ENCODE peak calls at places on chromosomes 12 and 14, in seven cellular contexts. H is GM23248; V is tibial nerve; C is CD8-positive, alpha-beta T cell; Z is RWPE2; L is hepatocyte; K is right atrium auricular region. B is an unnamed sample.

GRCh38 chr12:124869011-124869665 is 5.5 kb upstream of the SCARB1 start:
- DNase-seq in C (no peak), Z (no peak), K (no peak), V (no peak), H (no peak), L (no peak), B (peak; percentile 77)

GRCh38 chr14:26960049-26960688 is 362.3 kb upstream of the NOVA1 start:
- DNase-seq in K (no peak), C (no peak), Z (no peak), L (no peak), V (no peak), H (no peak), B (no peak)

GRCh38 chr14:42980419-42980818 is 1373.7 kb downstream of the LRFN5 start:
- DNase-seq in H (no peak), V (no peak), L (no peak), C (no peak), Z (no peak), K (no peak), B (no peak)

GRCh38 chr14:100330396-100330931 is 7.3 kb downstream of the SLC25A47 start:
- DNase-seq in L (no peak), Z (no peak), V (no peak), K (no peak), C (no peak), H (no peak), B (no peak)

GRCh38 chr12:24060089-24060488 is 110.6 kb upstream of the SOX5 start:
- DNase-seq in H (no peak), K (no peak), Z (no peak), L (no peak), V (no peak), C (no peak), B (no peak)

GRCh38 chr12:90854136-90854689 is 100.8 kb downstream of the CCER1 start:
- DNase-seq in K (no peak), C (no peak), V (no peak), Z (no peak), L (peak; percentile 76), H (peak; percentile 74), B (peak; percentile 43)

GRCh38 chr14:67729072-67729561 is 27.4 kb downstream of the RDH12 start:
- DNase-seq in L (peak; percentile 58), H (no peak), Z (no peak), K (no peak), V (no peak), C (no peak), B (peak; percentile 41)

GRCh38 chr12:77728018-77728417 is 102.7 kb upstream of the NAV3 start:
- DNase-seq in K (no peak), Z (no peak), C (no peak), V (no peak), L (no peak), H (no peak), B (peak; percentile 55)

GRCh38 chr14:100885196-100886030 is 18.1 kb downstream of the RTL1 start:
- DNase-seq in K (no peak), Z (peak; percentile 39), V (no peak), L (no peak), C (no peak), H (peak; percentile 35), B (no peak)

GRCh38 chr12:14774944-14775651 is 28.2 kb downstream of the WBP11 start:
- DNase-seq in L (peak; percentile 62), K (peak; percentile 68), Z (no peak), C (peak; percentile 64), H (peak; percentile 82), V (no peak), B (peak; percentile 50)

GRCh38 chr12:100293017-100293416 is 26.0 kb downstream of the SCYL2 start:
- DNase-seq in L (no peak), K (no peak), Z (no peak), C (no peak), V (no peak), H (no peak), B (peak; percentile 44)

GRCh38 chr12:71947645-71948105 is 9.0 kb downstream of the TPH2 start:
- DNase-seq in L (peak; percentile 72), Z (no peak), V (no peak), C (no peak), K (no peak), H (peak; percentile 79), B (peak; percentile 76)

GRCh38 chr12:55729592-55730446 is 1.0 kb upstream of the CD63 start:
- DNase-seq in K (peak; percentile 97), Z (peak; percentile 94), C (peak; percentile 68), L (peak; percentile 94), V (peak; percentile 88), H (peak; percentile 94), B (peak; percentile 88)

GRCh38 chr12:57164966-57165365 is 17.5 kb upstream of the LRP1-AS start:
- DNase-seq in C (no peak), V (no peak), H (peak; percentile 72), L (no peak), K (no peak), Z (no peak), B (no peak)

GRCh38 chr14:71245659-71246361 is 338.6 kb downstream of the PCNX1 start:
- DNase-seq in H (no peak), C (peak; percentile 61), K (no peak), Z (no peak), V (no peak), L (no peak), B (no peak)

GRCh38 chr12:105804591-105805265 is 334.0 kb downstream of the NUAK1 start:
- DNase-seq in V (no peak), K (no peak), H (no peak), Z (no peak), L (no peak), C (no peak), B (no peak)

GRCh38 chr14:93797071-93797470 is 8.8 kb upstream of the PRIMA1 start:
- DNase-seq in Z (no peak), C (no peak), K (no peak), V (no peak), L (no peak), H (no peak), B (peak; percentile 2)

DNA sequence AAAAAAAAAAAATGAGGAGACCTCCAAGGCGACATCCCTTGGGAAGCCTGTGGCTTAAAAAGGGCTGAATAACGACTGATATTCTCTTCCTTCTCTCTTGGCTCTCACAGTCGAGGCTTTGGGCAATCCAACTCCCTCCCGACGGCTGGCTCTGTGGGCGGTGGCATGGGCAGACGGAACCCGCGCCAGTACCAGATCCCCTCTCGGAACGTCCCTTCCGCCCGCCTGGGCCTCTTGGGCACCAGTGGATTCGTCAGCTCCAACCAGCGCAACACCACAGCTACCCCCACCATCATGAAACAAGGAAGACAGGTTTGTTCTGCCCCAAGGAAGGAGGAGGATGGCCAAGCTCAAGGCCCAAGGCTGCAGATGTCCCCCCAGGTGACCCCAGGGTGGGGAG is 127.8 kb downstream of the GCH1 start:
- DNase-seq in V (no peak), Z (no peak), L (no peak), C (no peak), H (no peak), K (no peak), B (no peak)
- H3K4me1 ChIP-seq in V (no peaks in the 10 kb centered on the region), Z (peaks cover 31% of the 10 kb centered on the region), L (peaks cover 11% of the 10 kb centered on the region), C (peaks cover 24% of the 10 kb centered on the region), H (peaks cover 47% of the 10 kb centered on the region), K (no peaks in the 10 kb centered on the region), B (peaks cover 27% of the 10 kb centered on the region)

GRCh38 chr12:69057742-69058141 is 124.8 kb upstream of the CPM start:
- DNase-seq in K (no peak), C (no peak), Z (no peak), L (no peak), H (no peak), V (no peak), B (no peak)

GRCh38 chr12:69056743-69057515 is 124.0 kb upstream of the CPM start:
- DNase-seq in K (no peak), C (no peak), H (peak; percentile 74), L (no peak), Z (no peak), V (no peak), B (no peak)

GRCh38 chr12:69054343-69055056 is 121.5 kb upstream of the CPM start:
- DNase-seq in H (no peak), Z (no peak), V (no peak), K (no peak), L (no peak), C (no peak), B (no peak)

GRCh38 chr12:69055280-69055679 is 122.3 kb upstream of the CPM start:
- DNase-seq in K (no peak), V (no peak), H (no peak), C (no peak), L (no peak), Z (no peak), B (no peak)

GRCh38 chr12:69055706-69056105 is 122.7 kb upstream of the CPM start:
- DNase-seq in V (no peak), Z (no peak), C (no peak), K (no peak), L (no peak), H (no peak), B (no peak)
- H3K4me1 ChIP-seq in V (no peaks in the 10 kb centered on the region), Z (peaks cover 30% of the 10 kb centered on the region), C (no peaks in the 10 kb centered on the region), K (no peaks in the 10 kb centered on the region), L (peaks cover 8% of the 10 kb centered on the region), H (peaks cover 56% of the 10 kb centered on the region), B (peaks cover 21% of the 10 kb centered on the region)

DNA sequence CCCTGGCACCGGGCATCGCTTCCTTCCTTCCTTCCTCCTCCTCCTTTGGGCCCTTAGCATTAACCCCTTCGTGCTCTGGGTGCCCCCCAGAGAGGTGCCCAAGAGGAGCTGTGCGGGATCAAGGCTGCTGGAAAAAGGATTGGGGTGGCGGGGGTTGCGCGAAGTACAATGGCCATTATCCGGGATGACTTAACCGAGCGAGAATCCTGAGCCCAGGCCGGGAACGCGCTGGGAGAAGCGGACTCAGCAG is 2.8 kb downstream of the DHH start:
- DNase-seq in Z (no peak), L (no peak), V (no peak), K (no peak), H (no peak), C (no peak), B (no peak)
- H3K4me1 ChIP-seq in Z (peaks cover 3% of the 10 kb centered on the region), L (peaks cover 10% of the 10 kb centered on the region), V (no peaks in the 10 kb centered on the region), K (no peaks in the 10 kb centered on the region), H (peaks cover 14% of the 10 kb centered on the region), C (peaks cover 59% of the 10 kb centered on the region), B (no peaks in the 10 kb centered on the region)

GRCh38 chr14:69613312-69614073 is 2.1 kb downstream of the SUSD6 start:
- DNase-seq in Z (no peak), C (no peak), L (no peak), K (no peak), H (no peak), V (no peak), B (no peak)

GRCh38 chr14:69615471-69616407 is 4.3 kb downstream of the SUSD6 start:
- DNase-seq in K (peak; percentile 77), H (peak; percentile 91), V (peak; percentile 40), Z (no peak), L (no peak), C (peak; percentile 62), B (peak; percentile 34)

GRCh38 chr14:69612759-69613145 is 1.4 kb downstream of the SUSD6 start:
- DNase-seq in Z (no peak), K (no peak), C (no peak), V (no peak), L (no peak), H (peak; percentile 46), B (peak; percentile 71)

GRCh38 chr14:69616408-69616773 is 5.0 kb downstream of the SUSD6 start:
- DNase-seq in H (no peak), K (no peak), L (no peak), V (no peak), C (no peak), Z (no peak), B (no peak)

DNA sequence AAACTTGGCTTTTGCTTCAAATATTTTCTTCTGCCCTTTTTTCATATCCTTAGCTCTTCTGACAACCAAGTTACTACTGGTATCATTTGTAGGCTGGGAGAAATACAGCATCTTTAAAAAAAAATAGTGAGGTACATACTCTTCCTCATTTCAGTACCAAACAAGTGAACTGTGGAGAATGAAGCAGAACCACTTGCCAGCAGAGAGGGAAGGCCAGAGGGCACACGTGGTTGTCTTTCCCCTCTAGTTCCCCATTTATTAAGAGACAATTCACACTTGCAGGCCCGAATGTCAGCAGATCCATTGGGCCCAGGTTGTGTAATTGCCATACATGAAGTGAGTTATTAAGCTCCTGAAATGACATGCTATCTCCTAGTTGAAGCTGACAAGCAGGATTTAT is 3.2 kb downstream of the SUSD6 start:
- DNase-seq in H (no peak), Z (no peak), V (no peak), C (no peak), K (peak; percentile 66), L (no peak), B (no peak)
- H3K4me1 ChIP-seq in H (peaks cover 71% of the 10 kb centered on the region), Z (peaks cover 40% of the 10 kb centered on the region), V (no peaks in the 10 kb centered on the region), C (peaks cover 84% of the 10 kb centered on the region), K (no peaks in the 10 kb centered on the region), L (peaks cover 52% of the 10 kb centered on the region), B (peaks cover 37% of the 10 kb centered on the region)